ENCODE peak calls at places on chromosomes 1 and 21, in seven cellular contexts. W is IMR-90, B is mesendoderm, Z is H1, S is neuronal stem cell, J is mesenchymal stem cell, M is trophoblast cell. D is an unnamed sample.

GRCh38 chr1:149848811-149849210 is 50.6 kb upstream of the BOLA1 start:
- DNase-seq in W (no peak), B (peak), J (peak), M (no peak), Z (no peak), S (no peak), D (no peak)

GRCh38 chr1:173275496-173275895 is 68.4 kb upstream of the TNFSF4 start:
- DNase-seq in B (no peak), J (no peak), Z (no peak), M (no peak), S (no peak), W (no peak), D (no peak)

GRCh38 chr1:207069059-207069458 is 16.0 kb downstream of the PFKFB2 start:
- DNase-seq in S (no peak), B (no peak), M (no peak), Z (no peak), W (no peak), J (no peak), D (no peak)

GRCh38 chr1:16152521-16153087 is 3.3 kb downstream of the EPHA2 start:
- DNase-seq in S (no peak), Z (no peak), J (no peak), M (no peak), W (peak), B (no peak), D (no peak)

GRCh38 chr1:205301220-205301821 is 20.2 kb downstream of the NUAK2 start:
- DNase-seq in S (peak), B (peak), M (peak), J (peak), W (peak), Z (peak), D (peak)

GRCh38 chr1:173423326-173423725 is 53.8 kb upstream of the PRDX6 start:
- DNase-seq in J (no peak), W (no peak), S (no peak), B (no peak), M (no peak), Z (no peak), D (no peak)

GRCh38 chr1:224450164-224450955 is 15.8 kb upstream of the WDR26 start:
- DNase-seq in M (no peak), W (no peak), J (no peak), B (no peak), S (no peak), Z (no peak), D (no peak)

GRCh38 chr1:24284156-24284471 is 35.0 kb upstream of the GRHL3 start:
- DNase-seq in B (no peak), W (no peak), Z (no peak), J (no peak), S (no peak), M (no peak), D (no peak)

GRCh38 chr1:171948491-171948890 is 107.2 kb downstream of the DNM3 start:
- DNase-seq in W (peak), J (peak), M (no peak), B (peak), Z (no peak), S (no peak), D (no peak)

GRCh38 chr1:11691302-11691914 is at the start of gene DRAXIN:
- DNase-seq in Z (no peak), W (no peak), S (peak), M (no peak), B (peak), J (no peak), D (peak)

GRCh38 chr1:76593614-76594013 is 273.7 kb upstream of the ST6GALNAC5 start:
- DNase-seq in B (peak), S (no peak), Z (no peak), J (no peak), M (no peak), W (no peak), D (no peak)

GRCh38 chr21:14916676-14917141 is 148.1 kb downstream of the NRIP1 start:
- DNase-seq in M (peak), J (peak), B (peak), S (no peak), W (peak), Z (no peak), D (no peak)

GRCh38 chr1:41528726-41529605 is 44.5 kb upstream of the EDN2 start:
- DNase-seq in W (no peak), Z (no peak), S (no peak), M (no peak), B (no peak), J (no peak), D (no peak)

GRCh38 chr1:219880765-219881457 is 47.4 kb downstream of the SLC30A10 start:
- DNase-seq in M (no peak), J (no peak), S (no peak), Z (no peak), B (peak), W (no peak), D (no peak)

GRCh38 chr1:155208406-155208655 is 164 bp upstream of the MTX1 start:
- DNase-seq in B (no peak), Z (no peak), J (no peak), S (no peak), W (no peak), M (no peak), D (no peak)

GRCh38 chr1:200435200-200435780 is 25.5 kb upstream of the ZNF281 start:
- DNase-seq in Z (no peak), S (no peak), J (no peak), W (peak), M (no peak), B (no peak), D (no peak)

GRCh38 chr1:183901748-183902341 is 96.9 kb downstream of the RGL1 start:
- DNase-seq in Z (no peak), M (no peak), S (no peak), J (no peak), B (no peak), W (peak), D (no peak)

GRCh38 chr1:3955196-3955772 is 55.2 kb upstream of the C1orf174 start:
- DNase-seq in B (no peak), J (no peak), M (no peak), Z (no peak), W (no peak), S (no peak), D (no peak)

GRCh38 chr1:32240140-32240951 is 6.7 kb upstream of the FAM167B start:
- DNase-seq in B (peak), W (peak), S (peak), J (peak), Z (peak), M (peak), D (peak)

GRCh38 chr1:13951793-13952751 is 252.1 kb downstream of the PRDM2 start:
- DNase-seq in W (no peak), M (no peak), B (no peak), S (no peak), Z (no peak), J (no peak), D (no peak)

GRCh38 chr1:42730988-42731387 is 9.0 kb downstream of the CLDN19 start:
- DNase-seq in W (no peak), M (peak), S (no peak), Z (no peak), B (peak), J (no peak), D (no peak)

GRCh38 chr1:22379566-22379965 is 72.1 kb upstream of the ZBTB40 start:
- DNase-seq in M (no peak), W (no peak), S (no peak), J (no peak), B (no peak), Z (no peak), D (no peak)

GRCh38 chr1:167148388-167148787 is 54.5 kb downstream of the STYXL2 start:
- DNase-seq in Z (no peak), S (no peak), W (no peak), M (no peak), J (no peak), B (peak), D (no peak)

GRCh38 chr1:244163861-244164562 is 112.9 kb downstream of the ZBTB18 start:
- DNase-seq in W (peak), J (peak), B (peak), M (peak), Z (peak), S (no peak), D (peak)

GRCh38 chr1:42938596-42939184 is 20.0 kb downstream of the SLC2A1 start:
- DNase-seq in S (no peak), J (no peak), W (no peak), Z (no peak), B (no peak), M (no peak), D (no peak)

GRCh38 chr1:154808909-154809262 is 61.2 kb downstream of the KCNN3 start:
- DNase-seq in J (peak), W (peak), B (no peak), M (peak), S (no peak), Z (no peak), D (no peak)

GRCh38 chr1:111745670-111746613 is 6.7 kb upstream of the INKA2 start:
- DNase-seq in S (no peak), B (no peak), W (no peak), J (no peak), Z (no peak), M (peak), D (no peak)

GRCh38 chr1:76137746-76138145 is 63.2 kb downstream of the ST6GALNAC3 start:
- DNase-seq in M (no peak), B (no peak), Z (no peak), J (no peak), W (no peak), S (no peak), D (no peak)

GRCh38 chr1:203406446-203407045 is 55.6 kb upstream of the FMOD start:
- DNase-seq in Z (no peak), W (no peak), S (no peak), J (peak), M (no peak), B (no peak), D (no peak)

GRCh38 chr1:177825276-177825903 is 144.5 kb downstream of the SEC16B start:
- DNase-seq in Z (no peak), S (no peak), W (no peak), B (no peak), M (no peak), J (no peak), D (no peak)

GRCh38 chr1:34758751-34759150 is 789 bp upstream of the GJB4 start:
- DNase-seq in J (no peak), M (no peak), B (no peak), S (no peak), Z (no peak), W (no peak), D (no peak)

GRCh38 chr21:29382029-29382654 is 83.4 kb downstream of the BACH1 start:
- DNase-seq in J (peak), Z (no peak), M (peak), W (peak), B (peak), S (no peak), D (no peak)

GRCh38 chr1:73097917-73098316 is 815.6 kb upstream of the NEGR1 start:
- DNase-seq in Z (no peak), S (no peak), J (no peak), W (no peak), B (peak), M (no peak), D (peak)

GRCh38 chr21:25790122-25790951 is 55.6 kb downstream of the GABPA start:
- DNase-seq in M (no peak), J (peak), Z (no peak), B (peak), W (peak), S (peak), D (no peak)
- H3K23ac ChIP-seq in M (peak), J (no peak), Z (no peak), B (no peak), W (peak), S (no peak), D (no peak)

DNA sequence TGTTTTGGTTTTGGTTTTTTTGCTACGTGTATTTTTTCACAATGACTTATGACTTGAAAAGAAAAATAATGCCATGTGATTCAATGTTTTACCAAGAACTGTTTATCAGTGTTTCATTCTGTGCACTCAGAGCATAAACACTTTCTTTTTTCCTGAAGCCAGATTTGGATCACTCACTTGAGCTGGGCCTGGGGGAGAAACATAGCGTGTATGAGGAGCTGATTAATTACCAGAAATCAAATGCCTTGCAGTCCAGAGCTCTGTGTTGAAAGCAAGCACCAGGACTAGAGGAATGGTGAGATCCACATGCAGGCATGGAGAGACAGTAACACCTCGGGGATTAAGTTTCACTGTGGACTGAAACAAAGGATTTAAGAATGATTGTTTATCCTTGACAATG is 642.1 kb upstream of the ADGRL2 start:
- DNase-seq in W (peak), J (peak), B (peak), M (no peak), S (no peak), Z (no peak), D (no peak)
- H3K23ac ChIP-seq in W (peak), J (no peak), B (no peak), M (no peak), S (no peak), Z (no peak), D (no peak)

GRCh38 chr1:100699744-100700143 is 19.8 kb upstream of the VCAM1 start:
- DNase-seq in Z (no peak), W (peak), J (peak), B (no peak), M (no peak), S (no peak), D (no peak)

GRCh38 chr1:100703716-100704115 is 15.8 kb upstream of the VCAM1 start:
- DNase-seq in M (no peak), B (no peak), J (no peak), Z (no peak), S (no peak), W (no peak), D (no peak)

GRCh38 chr1:100703052-100703451 is 16.5 kb upstream of the VCAM1 start:
- DNase-seq in Z (no peak), W (no peak), B (no peak), S (no peak), M (no peak), J (no peak), D (no peak)

GRCh38 chr1:100704473-100704872 is 15.1 kb upstream of the VCAM1 start:
- DNase-seq in J (no peak), B (no peak), M (no peak), W (no peak), Z (no peak), S (no peak), D (no peak)

DNA sequence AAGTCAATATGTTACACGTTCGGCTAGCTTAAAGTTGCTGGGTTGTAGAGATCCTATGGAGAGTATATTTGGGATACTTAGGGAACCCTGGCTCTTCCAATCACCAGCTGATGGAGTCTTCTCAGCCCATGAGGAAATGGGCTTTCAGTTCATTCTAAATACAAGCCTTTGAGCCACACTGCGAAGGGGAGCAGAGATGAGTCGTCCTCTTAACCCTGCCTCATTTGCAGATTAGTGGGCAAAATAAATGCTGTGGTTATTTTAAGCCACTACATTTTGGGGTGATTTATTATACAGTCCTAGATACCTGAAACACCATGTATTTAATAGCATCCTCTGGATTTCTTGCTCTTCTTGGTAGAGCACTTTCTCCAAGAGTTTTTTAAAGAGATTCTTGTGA is 19.0 kb upstream of the VCAM1 start:
- DNase-seq in W (peak), B (no peak), Z (no peak), S (no peak), J (peak), M (no peak), D (no peak)
- H3K23ac ChIP-seq in W (peak), B (no peak), Z (no peak), S (no peak), J (no peak), M (no peak), D (no peak)

DNA sequence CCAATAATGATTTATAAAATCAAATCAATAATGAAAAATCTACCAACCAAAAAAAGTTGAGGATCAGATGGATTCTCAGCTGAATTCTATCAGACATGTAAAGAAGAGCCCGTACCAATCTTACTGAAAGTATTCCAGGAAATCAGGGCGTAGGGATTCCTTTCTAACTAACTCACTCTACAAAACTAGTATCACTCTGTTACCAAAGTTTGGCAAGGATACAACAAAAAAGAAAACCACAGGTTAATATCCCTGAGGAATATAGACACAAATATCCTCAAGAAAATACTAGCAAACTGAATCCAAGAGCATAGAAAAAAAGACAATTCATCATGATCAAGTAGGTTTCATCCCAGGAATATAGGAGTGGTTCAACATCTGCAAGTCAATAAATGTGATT is 52.8 kb upstream of the ADGRL4 start:
- DNase-seq in S (no peak), Z (no peak), B (no peak), W (peak), J (no peak), M (no peak), D (no peak)
- H3K23ac ChIP-seq in S (no peak), Z (no peak), B (no peak), W (no peak), J (no peak), M (no peak), D (no peak)

DNA sequence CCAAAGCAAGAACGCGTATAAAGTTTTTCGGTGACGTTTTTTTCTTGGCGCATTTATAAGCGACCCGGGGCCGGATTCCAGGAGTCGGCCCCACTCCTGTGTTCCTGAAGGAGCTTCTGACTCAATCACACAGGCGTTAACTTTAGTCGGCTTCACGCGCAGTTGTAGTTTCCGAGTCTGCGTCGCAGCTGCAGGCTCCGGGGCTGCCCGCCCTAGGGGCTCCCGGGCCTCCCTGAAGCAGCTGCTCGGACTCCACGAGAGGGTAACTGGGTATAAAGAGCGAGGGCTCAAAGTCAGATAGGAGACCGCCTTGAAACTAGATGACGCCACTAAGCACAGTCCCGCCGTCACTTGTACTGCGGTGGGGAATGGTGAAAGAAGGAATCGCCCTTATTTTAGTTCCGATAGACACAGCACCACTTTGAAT is 768 bp upstream of the KLHL21 start:
- DNase-seq in Z (no peak), W (peak), B (no peak), J (peak), S (peak), M (peak), D (peak)
- H3K23ac ChIP-seq in Z (no peak), W (peak), B (no peak), J (peak), S (peak), M (no peak), D (no peak)

DNA sequence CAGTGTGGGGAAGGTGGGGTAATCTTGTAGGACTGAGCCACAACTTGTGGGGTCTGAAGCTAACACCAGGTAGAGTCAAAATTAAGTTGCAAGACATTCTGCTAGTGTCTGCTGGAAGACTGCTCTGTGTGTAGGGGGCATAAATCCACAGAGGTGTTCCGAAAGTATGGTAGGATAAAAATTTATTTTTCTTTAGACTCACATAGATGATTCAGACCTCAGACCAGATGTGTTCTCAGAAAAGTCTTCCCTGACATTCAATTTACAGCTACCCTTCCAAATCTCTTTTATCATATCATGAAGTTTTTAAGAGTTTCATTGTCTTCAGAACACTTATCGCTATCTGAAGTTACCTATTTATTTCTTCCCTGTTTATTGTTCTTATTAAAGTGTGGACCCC is 21.3 kb downstream of the DUSP10 start:
- DNase-seq in S (no peak), M (no peak), Z (no peak), B (no peak), W (peak), J (no peak), D (no peak)
- H3K23ac ChIP-seq in S (no peak), M (no peak), Z (no peak), B (no peak), W (peak), J (no peak), D (no peak)

DNA sequence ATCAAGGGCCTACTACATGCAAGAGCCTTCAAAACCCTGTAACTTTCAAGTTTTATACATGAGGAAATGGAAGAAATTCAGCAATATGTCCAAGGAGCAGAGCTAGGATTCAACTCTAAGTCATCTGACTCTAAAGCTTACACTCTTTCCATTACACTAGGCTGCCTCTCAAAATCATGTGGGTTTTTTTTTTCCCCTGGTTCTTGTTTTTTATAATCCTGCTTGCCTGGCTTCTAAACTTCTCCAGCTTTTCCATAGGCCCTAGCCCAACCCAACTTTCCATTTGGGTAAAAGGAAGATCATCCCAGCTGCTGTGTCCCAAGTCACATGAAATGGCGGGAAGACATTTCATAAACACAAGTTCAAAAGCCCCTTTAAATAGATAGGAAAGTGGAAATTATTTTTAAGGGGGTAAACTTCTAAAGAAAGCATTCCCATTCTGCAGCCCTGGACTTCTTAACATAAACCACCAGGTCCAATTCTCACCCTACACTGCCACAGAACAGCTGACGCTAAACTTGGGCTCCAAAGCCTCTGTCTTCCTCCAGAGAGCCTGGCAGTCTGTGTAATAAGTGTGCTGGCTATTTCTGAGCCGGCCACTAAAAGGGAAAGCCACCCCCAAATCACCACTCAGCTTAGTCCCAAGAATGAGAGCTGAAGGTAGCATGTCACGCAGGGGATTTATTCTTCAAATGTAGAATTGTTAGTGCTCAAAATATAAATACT is 46.9 kb downstream of the ITPKB start:
- DNase-seq in Z (no peak), B (no peak), M (no peak), S (no peak), W (no peak), J (peak), D (no peak)
- H3K23ac ChIP-seq in Z (no peak), B (no peak), M (no peak), S (no peak), W (no peak), J (no peak), D (no peak)

GRCh38 chr1:182147136-182147815 is 85.8 kb upstream of the ZNF648 start:
- DNase-seq in J (no peak), S (no peak), M (peak), W (no peak), B (no peak), Z (no peak), D (no peak)
- H3K23ac ChIP-seq in J (no peak), S (no peak), M (no peak), W (no peak), B (no peak), Z (no peak), D (no peak)

D was measured in H9.